ENCODE peak calls at places on chromosomes 4 and X, in six cellular contexts. One of them, this sample, is unnamed.

GRCh38 chrX:57641338-57641737 is 38.7 kb downstream of the NLRP2B start:
- DNase-seq in mammary epithelial cell: peak; percentile 25
- DNase-seq in stimulated activated CD4-positive, alpha-beta T cell treated with anti-CD3 and anti-CD28 coated beads, Interleukin-2, amount 100 ng/mL, for 24 hours: no peak
- DNase-seq in NCI-H1092: no peak
- DNase-seq in left cardiac atrium: no peak
- DNase-seq in choroid plexus epithelial cell: no peak
- DNase-seq in this sample: peak; percentile 16

GRCh38 chr4:75696036-75696435 is 22.8 kb upstream of the G3BP2 start:
- DNase-seq in mammary epithelial cell: no peak
- DNase-seq in stimulated activated CD4-positive, alpha-beta T cell treated with anti-CD3 and anti-CD28 coated beads, Interleukin-2, amount 100 ng/mL, for 24 hours: no peak
- DNase-seq in NCI-H1092: no peak
- DNase-seq in left cardiac atrium: no peak
- DNase-seq in choroid plexus epithelial cell: no peak
- DNase-seq in this sample: no peak

GRCh38 chr4:153790962-153791551 is 2.2 kb upstream of the SFRP2 start:
- DNase-seq in mammary epithelial cell: no peak
- DNase-seq in stimulated activated CD4-positive, alpha-beta T cell treated with anti-CD3 and anti-CD28 coated beads, Interleukin-2, amount 100 ng/mL, for 24 hours: peak; percentile 35
- DNase-seq in NCI-H1092: no peak
- DNase-seq in left cardiac atrium: peak; percentile 55
- DNase-seq in choroid plexus epithelial cell: peak; percentile 13
- DNase-seq in this sample: no peak

GRCh38 chr4:141914746-141915145 is 278.4 kb downstream of the IL15 start:
- DNase-seq in mammary epithelial cell: no peak
- DNase-seq in stimulated activated CD4-positive, alpha-beta T cell treated with anti-CD3 and anti-CD28 coated beads, Interleukin-2, amount 100 ng/mL, for 24 hours: no peak
- DNase-seq in NCI-H1092: no peak
- DNase-seq in left cardiac atrium: no peak
- DNase-seq in choroid plexus epithelial cell: no peak
- DNase-seq in this sample: no peak

GRCh38 chrX:123425904-123426303 is 241.8 kb downstream of the GRIA3 start:
- DNase-seq in mammary epithelial cell: peak; percentile 35
- DNase-seq in stimulated activated CD4-positive, alpha-beta T cell treated with anti-CD3 and anti-CD28 coated beads, Interleukin-2, amount 100 ng/mL, for 24 hours: no peak
- DNase-seq in NCI-H1092: no peak
- DNase-seq in left cardiac atrium: no peak
- DNase-seq in choroid plexus epithelial cell: peak; percentile 26
- DNase-seq in this sample: no peak

GRCh38 chr4:21018817-21019216 is 318.6 kb downstream of the PACRGL start:
- DNase-seq in mammary epithelial cell: no peak
- DNase-seq in stimulated activated CD4-positive, alpha-beta T cell treated with anti-CD3 and anti-CD28 coated beads, Interleukin-2, amount 100 ng/mL, for 24 hours: no peak
- DNase-seq in NCI-H1092: no peak
- DNase-seq in left cardiac atrium: no peak
- DNase-seq in choroid plexus epithelial cell: no peak
- DNase-seq in this sample: no peak

GRCh38 chr4:18882468-18882867 is 860.9 kb upstream of the LCORL start:
- DNase-seq in mammary epithelial cell: peak; percentile 59
- DNase-seq in stimulated activated CD4-positive, alpha-beta T cell treated with anti-CD3 and anti-CD28 coated beads, Interleukin-2, amount 100 ng/mL, for 24 hours: no peak
- DNase-seq in NCI-H1092: no peak
- DNase-seq in left cardiac atrium: no peak
- DNase-seq in choroid plexus epithelial cell: peak; percentile 70
- DNase-seq in this sample: no peak

GRCh38 chr4:7710576-7711329 is 228.9 kb downstream of the AFAP1 start:
- DNase-seq in mammary epithelial cell: no peak
- DNase-seq in stimulated activated CD4-positive, alpha-beta T cell treated with anti-CD3 and anti-CD28 coated beads, Interleukin-2, amount 100 ng/mL, for 24 hours: no peak
- DNase-seq in NCI-H1092: no peak
- DNase-seq in left cardiac atrium: no peak
- DNase-seq in choroid plexus epithelial cell: no peak
- DNase-seq in this sample: no peak

GRCh38 chr4:172850838-172851237 is 317.8 kb upstream of the GALNT7 start:
- DNase-seq in mammary epithelial cell: peak; percentile 88
- DNase-seq in stimulated activated CD4-positive, alpha-beta T cell treated with anti-CD3 and anti-CD28 coated beads, Interleukin-2, amount 100 ng/mL, for 24 hours: no peak
- DNase-seq in NCI-H1092: no peak
- DNase-seq in left cardiac atrium: no peak
- DNase-seq in choroid plexus epithelial cell: peak; percentile 94
- DNase-seq in this sample: peak; percentile 68

GRCh38 chrX:69179380-69179911 is 14.2 kb upstream of the PJA1 start:
- DNase-seq in mammary epithelial cell: no peak
- DNase-seq in stimulated activated CD4-positive, alpha-beta T cell treated with anti-CD3 and anti-CD28 coated beads, Interleukin-2, amount 100 ng/mL, for 24 hours: no peak
- DNase-seq in NCI-H1092: peak; percentile 94
- DNase-seq in left cardiac atrium: no peak
- DNase-seq in choroid plexus epithelial cell: no peak
- DNase-seq in this sample: no peak

GRCh38 chrX:37745354-37745753 is 34.5 kb upstream of the CYBB start:
- DNase-seq in mammary epithelial cell: peak; percentile 51
- DNase-seq in stimulated activated CD4-positive, alpha-beta T cell treated with anti-CD3 and anti-CD28 coated beads, Interleukin-2, amount 100 ng/mL, for 24 hours: peak; percentile 76
- DNase-seq in NCI-H1092: peak; percentile 41
- DNase-seq in left cardiac atrium: peak; percentile 75
- DNase-seq in choroid plexus epithelial cell: peak; percentile 80
- DNase-seq in this sample: peak; percentile 1

GRCh38 chr4:136307765-136308164 is 1224.5 kb downstream of the PCDH18 start:
- DNase-seq in mammary epithelial cell: no peak
- DNase-seq in stimulated activated CD4-positive, alpha-beta T cell treated with anti-CD3 and anti-CD28 coated beads, Interleukin-2, amount 100 ng/mL, for 24 hours: no peak
- DNase-seq in NCI-H1092: no peak
- DNase-seq in left cardiac atrium: no peak
- DNase-seq in choroid plexus epithelial cell: no peak
- DNase-seq in this sample: no peak

GRCh38 chr4:338759-339097 is 1.1 kb downstream of the ZNF141 start:
- DNase-seq in mammary epithelial cell: peak; percentile 6
- DNase-seq in stimulated activated CD4-positive, alpha-beta T cell treated with anti-CD3 and anti-CD28 coated beads, Interleukin-2, amount 100 ng/mL, for 24 hours: no peak
- DNase-seq in NCI-H1092: no peak
- DNase-seq in left cardiac atrium: peak; percentile 22
- DNase-seq in choroid plexus epithelial cell: peak; percentile 14
- DNase-seq in this sample: no peak

GRCh38 chr4:128957459-128957858 is 135.9 kb downstream of the SCLT1 start:
- DNase-seq in mammary epithelial cell: no peak
- DNase-seq in stimulated activated CD4-positive, alpha-beta T cell treated with anti-CD3 and anti-CD28 coated beads, Interleukin-2, amount 100 ng/mL, for 24 hours: no peak
- DNase-seq in NCI-H1092: no peak
- DNase-seq in left cardiac atrium: no peak
- DNase-seq in choroid plexus epithelial cell: no peak
- DNase-seq in this sample: no peak

GRCh38 chr4:17494258-17494657 is 17.6 kb downstream of the QDPR start:
- DNase-seq in mammary epithelial cell: peak; percentile 77
- DNase-seq in stimulated activated CD4-positive, alpha-beta T cell treated with anti-CD3 and anti-CD28 coated beads, Interleukin-2, amount 100 ng/mL, for 24 hours: no peak
- DNase-seq in NCI-H1092: no peak
- DNase-seq in left cardiac atrium: no peak
- DNase-seq in choroid plexus epithelial cell: peak; percentile 71
- DNase-seq in this sample: peak; percentile 29

GRCh38 chr4:20044502-20044911 is 207.2 kb upstream of the SLIT2 start:
- DNase-seq in mammary epithelial cell: peak; percentile 2
- DNase-seq in stimulated activated CD4-positive, alpha-beta T cell treated with anti-CD3 and anti-CD28 coated beads, Interleukin-2, amount 100 ng/mL, for 24 hours: no peak
- DNase-seq in NCI-H1092: no peak
- DNase-seq in left cardiac atrium: no peak
- DNase-seq in choroid plexus epithelial cell: peak; percentile 51
- DNase-seq in this sample: no peak

GRCh38 chrX:130523460-130524394 is 121.9 kb downstream of the RBMX2 start:
- DNase-seq in mammary epithelial cell: no peak
- DNase-seq in stimulated activated CD4-positive, alpha-beta T cell treated with anti-CD3 and anti-CD28 coated beads, Interleukin-2, amount 100 ng/mL, for 24 hours: no peak
- DNase-seq in NCI-H1092: peak; percentile 11
- DNase-seq in left cardiac atrium: peak; percentile 46
- DNase-seq in choroid plexus epithelial cell: peak; percentile 3
- DNase-seq in this sample: no peak

GRCh38 chr4:26173619-26174018 is 147.2 kb upstream of the RBPJ start:
- DNase-seq in mammary epithelial cell: no peak
- DNase-seq in stimulated activated CD4-positive, alpha-beta T cell treated with anti-CD3 and anti-CD28 coated beads, Interleukin-2, amount 100 ng/mL, for 24 hours: no peak
- DNase-seq in NCI-H1092: no peak
- DNase-seq in left cardiac atrium: no peak
- DNase-seq in choroid plexus epithelial cell: peak; percentile 72
- DNase-seq in this sample: no peak

GRCh38 chr4:3220586-3221494 is 28.1 kb upstream of the MSANTD1 start:
- DNase-seq in mammary epithelial cell: no peak
- DNase-seq in stimulated activated CD4-positive, alpha-beta T cell treated with anti-CD3 and anti-CD28 coated beads, Interleukin-2, amount 100 ng/mL, for 24 hours: no peak
- DNase-seq in NCI-H1092: no peak
- DNase-seq in left cardiac atrium: peak; percentile 11
- DNase-seq in choroid plexus epithelial cell: no peak
- DNase-seq in this sample: no peak

GRCh38 chrX:103879339-103879738 is 47.3 kb upstream of the RAB9B start:
- DNase-seq in mammary epithelial cell: peak; percentile 51
- DNase-seq in stimulated activated CD4-positive, alpha-beta T cell treated with anti-CD3 and anti-CD28 coated beads, Interleukin-2, amount 100 ng/mL, for 24 hours: no peak
- DNase-seq in NCI-H1092: no peak
- DNase-seq in left cardiac atrium: no peak
- DNase-seq in choroid plexus epithelial cell: peak; percentile 17
- DNase-seq in this sample: no peak

GRCh38 chrX:78658851-78659744 is at the start of gene RTL3:
- DNase-seq in mammary epithelial cell: peak; percentile 44
- DNase-seq in stimulated activated CD4-positive, alpha-beta T cell treated with anti-CD3 and anti-CD28 coated beads, Interleukin-2, amount 100 ng/mL, for 24 hours: no peak
- DNase-seq in NCI-H1092: no peak
- DNase-seq in left cardiac atrium: no peak
- DNase-seq in choroid plexus epithelial cell: peak; percentile 83
- DNase-seq in this sample: no peak

GRCh38 chr4:627751-628150 is 2.4 kb downstream of the PDE6B start:
- DNase-seq in mammary epithelial cell: no peak
- DNase-seq in stimulated activated CD4-positive, alpha-beta T cell treated with anti-CD3 and anti-CD28 coated beads, Interleukin-2, amount 100 ng/mL, for 24 hours: no peak
- DNase-seq in NCI-H1092: no peak
- DNase-seq in left cardiac atrium: no peak
- DNase-seq in choroid plexus epithelial cell: no peak
- DNase-seq in this sample: no peak

GRCh38 chr4:47043821-47044220 is 12.5 kb downstream of the GABRB1 start:
- DNase-seq in mammary epithelial cell: no peak
- DNase-seq in stimulated activated CD4-positive, alpha-beta T cell treated with anti-CD3 and anti-CD28 coated beads, Interleukin-2, amount 100 ng/mL, for 24 hours: no peak
- DNase-seq in NCI-H1092: no peak
- DNase-seq in left cardiac atrium: no peak
- DNase-seq in choroid plexus epithelial cell: no peak
- DNase-seq in this sample: no peak

GRCh38 chr4:138039010-138039409 is 203.1 kb downstream of the SLC7A11 start:
- DNase-seq in mammary epithelial cell: peak; percentile 11
- DNase-seq in stimulated activated CD4-positive, alpha-beta T cell treated with anti-CD3 and anti-CD28 coated beads, Interleukin-2, amount 100 ng/mL, for 24 hours: no peak
- DNase-seq in NCI-H1092: no peak
- DNase-seq in left cardiac atrium: no peak
- DNase-seq in choroid plexus epithelial cell: peak; percentile 78
- DNase-seq in this sample: no peak

GRCh38 chrX:103919336-103919682 is 43.1 kb upstream of the TMSB15B start:
- DNase-seq in mammary epithelial cell: no peak
- DNase-seq in stimulated activated CD4-positive, alpha-beta T cell treated with anti-CD3 and anti-CD28 coated beads, Interleukin-2, amount 100 ng/mL, for 24 hours: no peak
- DNase-seq in NCI-H1092: peak; percentile 57
- DNase-seq in left cardiac atrium: no peak
- DNase-seq in choroid plexus epithelial cell: peak; percentile 59
- DNase-seq in this sample: no peak

GRCh38 chr4:120839974-120840751 is 82.4 kb downstream of the PRDM5 start:
- DNase-seq in mammary epithelial cell: no peak
- DNase-seq in stimulated activated CD4-positive, alpha-beta T cell treated with anti-CD3 and anti-CD28 coated beads, Interleukin-2, amount 100 ng/mL, for 24 hours: no peak
- DNase-seq in NCI-H1092: no peak
- DNase-seq in left cardiac atrium: no peak
- DNase-seq in choroid plexus epithelial cell: no peak
- DNase-seq in this sample: no peak

GRCh38 chrX:590666-591065 is 39.9 kb upstream of the SHOX start:
- DNase-seq in mammary epithelial cell: no peak
- DNase-seq in stimulated activated CD4-positive, alpha-beta T cell treated with anti-CD3 and anti-CD28 coated beads, Interleukin-2, amount 100 ng/mL, for 24 hours: no peak
- DNase-seq in NCI-H1092: no peak
- DNase-seq in left cardiac atrium: no peak
- DNase-seq in choroid plexus epithelial cell: no peak
- DNase-seq in this sample: no peak

GRCh38 chr4:151865327-151865726 is 104.5 kb upstream of the GATB start:
- DNase-seq in mammary epithelial cell: no peak
- DNase-seq in stimulated activated CD4-positive, alpha-beta T cell treated with anti-CD3 and anti-CD28 coated beads, Interleukin-2, amount 100 ng/mL, for 24 hours: no peak
- DNase-seq in NCI-H1092: peak; percentile 12
- DNase-seq in left cardiac atrium: peak; percentile 60
- DNase-seq in choroid plexus epithelial cell: no peak
- DNase-seq in this sample: no peak

GRCh38 chrX:116379854-116380253 is 56.6 kb upstream of the SLC6A14 start:
- DNase-seq in mammary epithelial cell: peak; percentile 79
- DNase-seq in stimulated activated CD4-positive, alpha-beta T cell treated with anti-CD3 and anti-CD28 coated beads, Interleukin-2, amount 100 ng/mL, for 24 hours: no peak
- DNase-seq in NCI-H1092: no peak
- DNase-seq in left cardiac atrium: peak; percentile 23
- DNase-seq in choroid plexus epithelial cell: peak; percentile 13
- DNase-seq in this sample: peak; percentile 36

GRCh38 chrX:6432211-6432610 is 102.7 kb downstream of the VCX3A start:
- DNase-seq in mammary epithelial cell: no peak
- DNase-seq in stimulated activated CD4-positive, alpha-beta T cell treated with anti-CD3 and anti-CD28 coated beads, Interleukin-2, amount 100 ng/mL, for 24 hours: no peak
- DNase-seq in NCI-H1092: no peak
- DNase-seq in left cardiac atrium: no peak
- DNase-seq in choroid plexus epithelial cell: no peak
- DNase-seq in this sample: no peak

GRCh38 chr4:1033840-1034551 is 22.6 kb downstream of the FGFRL1 start:
- DNase-seq in mammary epithelial cell: no peak
- DNase-seq in stimulated activated CD4-positive, alpha-beta T cell treated with anti-CD3 and anti-CD28 coated beads, Interleukin-2, amount 100 ng/mL, for 24 hours: no peak
- DNase-seq in NCI-H1092: no peak
- DNase-seq in left cardiac atrium: peak; percentile 78
- DNase-seq in choroid plexus epithelial cell: peak; percentile 41
- DNase-seq in this sample: no peak

GRCh38 chrX:56783450-56783831 is 54.4 kb downstream of the NBDY start:
- DNase-seq in mammary epithelial cell: peak; percentile 63
- DNase-seq in stimulated activated CD4-positive, alpha-beta T cell treated with anti-CD3 and anti-CD28 coated beads, Interleukin-2, amount 100 ng/mL, for 24 hours: no peak
- DNase-seq in NCI-H1092: no peak
- DNase-seq in left cardiac atrium: peak; percentile 80
- DNase-seq in choroid plexus epithelial cell: no peak
- DNase-seq in this sample: no peak

GRCh38 chrX:118221257-118221656 is 104.6 kb upstream of the KLHL13 start:
- DNase-seq in mammary epithelial cell: no peak
- DNase-seq in stimulated activated CD4-positive, alpha-beta T cell treated with anti-CD3 and anti-CD28 coated beads, Interleukin-2, amount 100 ng/mL, for 24 hours: no peak
- DNase-seq in NCI-H1092: peak; percentile 65
- DNase-seq in left cardiac atrium: no peak
- DNase-seq in choroid plexus epithelial cell: no peak
- DNase-seq in this sample: no peak

GRCh38 chr4:89765966-89766365 is 71.0 kb downstream of the SNCA start:
- DNase-seq in mammary epithelial cell: peak; percentile 86
- DNase-seq in stimulated activated CD4-positive, alpha-beta T cell treated with anti-CD3 and anti-CD28 coated beads, Interleukin-2, amount 100 ng/mL, for 24 hours: no peak
- DNase-seq in NCI-H1092: peak; percentile 7
- DNase-seq in left cardiac atrium: no peak
- DNase-seq in choroid plexus epithelial cell: peak; percentile 95
- DNase-seq in this sample: no peak

GRCh38 chr4:128471576-128471975 is 184.0 kb upstream of the PGRMC2 start:
- DNase-seq in mammary epithelial cell: no peak
- DNase-seq in stimulated activated CD4-positive, alpha-beta T cell treated with anti-CD3 and anti-CD28 coated beads, Interleukin-2, amount 100 ng/mL, for 24 hours: no peak
- DNase-seq in NCI-H1092: no peak
- DNase-seq in left cardiac atrium: no peak
- DNase-seq in choroid plexus epithelial cell: no peak
- DNase-seq in this sample: no peak